ENCODE peak calls at places on chromosomes 4 and X, in nine cellular contexts. One of them, this sample, is unnamed.
A peak's percentile ranks its signal among the peaks of the same experiment; 100 is the strongest.

GRCh38 chrX:130084651-130085237 is 25.6 kb downstream of the ELF4 start:
- DNase-seq in cerebellum: no peak
- DNase-seq in uterus: no peak
- DNase-seq in cardiac muscle cell: no peak
- DNase-seq in Kasumi-1: no peak
- DNase-seq in tibial nerve: no peak
- DNase-seq in HT-29: no peak
- DNase-seq in activated B cell treated with CpG ODN at 0.5 μM for 24 hours: no peak
- DNase-seq in NCI-H2171 treated with DMSO at 0.1 percent for 48 hours: no peak
- DNase-seq in this sample: no peak

GRCh38 chr4:113625902-113626301 is 135.6 kb downstream of the CAMK2D start:
- DNase-seq in Kasumi-1: no peak
- DNase-seq in tibial nerve: no peak
- DNase-seq in activated B cell treated with CpG ODN at 0.5 μM for 24 hours: no peak
- DNase-seq in uterus: no peak
- DNase-seq in NCI-H2171 treated with DMSO at 0.1 percent for 48 hours: no peak
- DNase-seq in cerebellum: no peak
- DNase-seq in cardiac muscle cell: no peak
- DNase-seq in HT-29: no peak
- DNase-seq in this sample: no peak

GRCh38 chr4:133148690-133149363 is at the start of gene PCDH10:
- DNase-seq in cardiac muscle cell: peak; percentile 97
- DNase-seq in HT-29: no peak
- DNase-seq in tibial nerve: peak; percentile 85
- DNase-seq in activated B cell treated with CpG ODN at 0.5 μM for 24 hours: no peak
- DNase-seq in cerebellum: peak; percentile 69
- DNase-seq in uterus: peak; percentile 87
- DNase-seq in NCI-H2171 treated with DMSO at 0.1 percent for 48 hours: peak; percentile 81
- DNase-seq in Kasumi-1: peak; percentile 72
- DNase-seq in this sample: no peak

GRCh38 chrX:45765281-45765680 is 564.6 kb upstream of the DIPK2B start:
- DNase-seq in NCI-H2171 treated with DMSO at 0.1 percent for 48 hours: no peak
- DNase-seq in activated B cell treated with CpG ODN at 0.5 μM for 24 hours: no peak
- DNase-seq in tibial nerve: no peak
- DNase-seq in HT-29: no peak
- DNase-seq in Kasumi-1: no peak
- DNase-seq in cardiac muscle cell: no peak
- DNase-seq in uterus: no peak
- DNase-seq in cerebellum: no peak
- DNase-seq in this sample: no peak

GRCh38 chr4:173526034-173526482 is 4.0 kb downstream of the HAND2 start:
- DNase-seq in cerebellum: no peak
- DNase-seq in cardiac muscle cell: peak; percentile 53
- DNase-seq in tibial nerve: no peak
- DNase-seq in uterus: no peak
- DNase-seq in activated B cell treated with CpG ODN at 0.5 μM for 24 hours: no peak
- DNase-seq in Kasumi-1: no peak
- DNase-seq in HT-29: no peak
- DNase-seq in NCI-H2171 treated with DMSO at 0.1 percent for 48 hours: no peak
- DNase-seq in this sample: no peak

GRCh38 chr4:126441173-126441810 is 1126.5 kb downstream of the FAT4 start:
- DNase-seq in uterus: no peak
- DNase-seq in Kasumi-1: no peak
- DNase-seq in activated B cell treated with CpG ODN at 0.5 μM for 24 hours: no peak
- DNase-seq in HT-29: no peak
- DNase-seq in tibial nerve: no peak
- DNase-seq in cardiac muscle cell: no peak
- DNase-seq in NCI-H2171 treated with DMSO at 0.1 percent for 48 hours: no peak
- DNase-seq in cerebellum: no peak
- DNase-seq in this sample: no peak

GRCh38 chr4:181858746-181859145 is 384.5 kb upstream of the TENM3 start:
- DNase-seq in NCI-H2171 treated with DMSO at 0.1 percent for 48 hours: no peak
- DNase-seq in Kasumi-1: no peak
- DNase-seq in tibial nerve: no peak
- DNase-seq in uterus: no peak
- DNase-seq in activated B cell treated with CpG ODN at 0.5 μM for 24 hours: no peak
- DNase-seq in cardiac muscle cell: no peak
- DNase-seq in HT-29: no peak
- DNase-seq in cerebellum: no peak
- DNase-seq in this sample: no peak

GRCh38 chr4:110681381-110681780 is 58.5 kb upstream of the PITX2 start:
- DNase-seq in uterus: no peak
- DNase-seq in cardiac muscle cell: peak; percentile 45
- DNase-seq in NCI-H2171 treated with DMSO at 0.1 percent for 48 hours: no peak
- DNase-seq in tibial nerve: no peak
- DNase-seq in HT-29: peak; percentile 61
- DNase-seq in activated B cell treated with CpG ODN at 0.5 μM for 24 hours: no peak
- DNase-seq in cerebellum: no peak
- DNase-seq in Kasumi-1: peak; percentile 12
- DNase-seq in this sample: no peak

GRCh38 chrX:95764972-95765451 is 919.6 kb upstream of the DIAPH2 start:
- DNase-seq in uterus: no peak
- DNase-seq in HT-29: peak; percentile 62
- DNase-seq in cardiac muscle cell: peak; percentile 65
- DNase-seq in Kasumi-1: peak; percentile 56
- DNase-seq in NCI-H2171 treated with DMSO at 0.1 percent for 48 hours: peak; percentile 29
- DNase-seq in cerebellum: no peak
- DNase-seq in activated B cell treated with CpG ODN at 0.5 μM for 24 hours: no peak
- DNase-seq in tibial nerve: no peak
- DNase-seq in this sample: no peak

GRCh38 chr4:27684501-27685077 is 823.9 kb downstream of the STIM2 start:
- DNase-seq in Kasumi-1: peak; percentile 73
- DNase-seq in NCI-H2171 treated with DMSO at 0.1 percent for 48 hours: peak; percentile 39
- DNase-seq in HT-29: peak; percentile 67
- DNase-seq in activated B cell treated with CpG ODN at 0.5 μM for 24 hours: no peak
- DNase-seq in cardiac muscle cell: peak; percentile 55
- DNase-seq in uterus: peak; percentile 19
- DNase-seq in tibial nerve: peak; percentile 13
- DNase-seq in cerebellum: peak; percentile 1
- DNase-seq in this sample: no peak

GRCh38 chrX:18885317-18886004 is 98.5 kb downstream of the PHKA2 start:
- DNase-seq in Kasumi-1: no peak
- DNase-seq in cerebellum: no peak
- DNase-seq in NCI-H2171 treated with DMSO at 0.1 percent for 48 hours: no peak
- DNase-seq in cardiac muscle cell: peak; percentile 44
- DNase-seq in uterus: peak; percentile 48
- DNase-seq in HT-29: no peak
- DNase-seq in tibial nerve: no peak
- DNase-seq in activated B cell treated with CpG ODN at 0.5 μM for 24 hours: no peak
- DNase-seq in this sample: no peak

GRCh38 chr4:172982151-172982590 is 186.4 kb upstream of the GALNT7 start:
- DNase-seq in tibial nerve: no peak
- DNase-seq in cardiac muscle cell: peak; percentile 36
- DNase-seq in NCI-H2171 treated with DMSO at 0.1 percent for 48 hours: no peak
- DNase-seq in Kasumi-1: no peak
- DNase-seq in HT-29: peak; percentile 5
- DNase-seq in activated B cell treated with CpG ODN at 0.5 μM for 24 hours: no peak
- DNase-seq in cerebellum: no peak
- DNase-seq in uterus: peak; percentile 46
- DNase-seq in this sample: no peak

This sample was measured in naive thymus-derived CD8-positive, alpha-beta T cell.